ENCODE peak calls at places on chromosomes 12 and 14, in ten cellular contexts. E is globus pallidus; S is effector memory CD4-positive, alpha-beta T cell; L is RPMI8226; W is activated naive CD8-positive, alpha-beta T cell treated with anti-CD3 and anti-CD28 coated beads, Interleukin-2, amount 50 U/mL, for 16 hours; A is iPS-NIHi11; C is aorta; F is HEK293T; P is uterus; Y is LHCN-M2. U is an unnamed sample.

GRCh38 chr12:66612053-66612775 is 66.7 kb downstream of the GRIP1 start:
- DNase-seq in Y (no peak), E (no peak), C (no peak), A (no peak), S (no peak), L (no peak), W (no peak), P (no peak), F (no peak), U (peak)

GRCh38 chr12:28253175-28253641 is 63.0 kb downstream of the CCDC91 start:
- DNase-seq in C (no peak), W (peak), S (no peak), A (no peak), E (no peak), Y (peak), F (no peak), P (no peak), L (no peak), U (no peak)

GRCh38 chr12:39975374-39975918 is 130.4 kb downstream of the SLC2A13 start:
- DNase-seq in P (no peak), F (no peak), E (no peak), Y (peak), A (no peak), W (no peak), L (no peak), C (no peak), S (no peak), U (no peak)

GRCh38 chr14:61186793-61187641 is 94.1 kb downstream of the TMEM30B start:
- DNase-seq in F (no peak), P (no peak), A (no peak), S (no peak), C (no peak), E (no peak), W (no peak), Y (peak), L (no peak), U (peak)

GRCh38 chr14:88793259-88793625 is 489 bp upstream of the EML5 start:
- DNase-seq in L (no peak), P (peak), S (no peak), C (no peak), A (no peak), W (no peak), Y (peak), F (no peak), E (peak), U (no peak)

GRCh38 chr12:113386866-113387566 is 16.7 kb downstream of the SDS start:
- DNase-seq in F (no peak), L (no peak), E (no peak), W (no peak), C (no peak), S (no peak), P (no peak), A (no peak), Y (no peak), U (no peak)

GRCh38 chr12:1919763-1920162 is 1.3 kb upstream of the CACNA2D4 start:
- DNase-seq in E (no peak), L (no peak), Y (no peak), W (no peak), C (no peak), P (no peak), A (peak), S (no peak), F (peak), U (no peak)

GRCh38 chr14:33052899-33053400 is 114.3 kb downstream of the NPAS3 start:
- DNase-seq in E (no peak), C (no peak), A (no peak), Y (no peak), W (no peak), S (no peak), P (no peak), L (no peak), F (no peak), U (no peak)

U was measured in left kidney.